ENCODE peak calls at places on chromosomes 3 and 15, in five cellular contexts. One of them, this sample, is unnamed.

GRCh38 chr3:20125912-20126311 is 60.1 kb downstream of the SGO1 start:
- DNase-seq in activated naive CD4-positive, alpha-beta T cell treated with anti-CD3 and anti-CD28 coated beads for 36 hours: no peak
- DNase-seq in activated T-cell treated with anti-CD3 and anti-CD28 coated beads, Interleukin-2, amount 50 U/mL, for 24 hours: no peak
- DNase-seq in NCI-H2227 treated with DMSO at 0.1 percent for 48 hours: no peak
- DNase-seq in stimulated activated CD8-positive, alpha-beta memory T cell treated with anti-CD3 and anti-CD28 coated beads, Interleukin-7, amount 100 ng/mL, for 1 hour: no peak
- DNase-seq in this sample: no peak

GRCh38 chr3:188839187-188839695 is 332.5 kb upstream of the TPRG1 start:
- DNase-seq in NCI-H2227 treated with DMSO at 0.1 percent for 48 hours: no peak
- DNase-seq in stimulated activated CD8-positive, alpha-beta memory T cell treated with anti-CD3 and anti-CD28 coated beads, Interleukin-7, amount 100 ng/mL, for 1 hour: no peak
- DNase-seq in activated naive CD4-positive, alpha-beta T cell treated with anti-CD3 and anti-CD28 coated beads for 36 hours: no peak
- DNase-seq in activated T-cell treated with anti-CD3 and anti-CD28 coated beads, Interleukin-2, amount 50 U/mL, for 24 hours: no peak
- DNase-seq in this sample: no peak

GRCh38 chr15:74170083-74170844 is 3.2 kb upstream of the ISLR start:
- DNase-seq in activated T-cell treated with anti-CD3 and anti-CD28 coated beads, Interleukin-2, amount 50 U/mL, for 24 hours: no peak
- DNase-seq in stimulated activated CD8-positive, alpha-beta memory T cell treated with anti-CD3 and anti-CD28 coated beads, Interleukin-7, amount 100 ng/mL, for 1 hour: no peak
- DNase-seq in NCI-H2227 treated with DMSO at 0.1 percent for 48 hours: no peak
- DNase-seq in activated naive CD4-positive, alpha-beta T cell treated with anti-CD3 and anti-CD28 coated beads for 36 hours: no peak
- DNase-seq in this sample: no peak

GRCh38 chr3:13684854-13685253 is 135.9 kb downstream of the FBLN2 start:
- DNase-seq in activated naive CD4-positive, alpha-beta T cell treated with anti-CD3 and anti-CD28 coated beads for 36 hours: no peak
- DNase-seq in NCI-H2227 treated with DMSO at 0.1 percent for 48 hours: no peak
- DNase-seq in stimulated activated CD8-positive, alpha-beta memory T cell treated with anti-CD3 and anti-CD28 coated beads, Interleukin-7, amount 100 ng/mL, for 1 hour: no peak
- DNase-seq in activated T-cell treated with anti-CD3 and anti-CD28 coated beads, Interleukin-2, amount 50 U/mL, for 24 hours: no peak
- DNase-seq in this sample: no peak

GRCh38 chr15:74489518-74490338 is 28.8 kb upstream of the UBL7 start:
- DNase-seq in activated naive CD4-positive, alpha-beta T cell treated with anti-CD3 and anti-CD28 coated beads for 36 hours: peak
- DNase-seq in activated T-cell treated with anti-CD3 and anti-CD28 coated beads, Interleukin-2, amount 50 U/mL, for 24 hours: peak
- DNase-seq in stimulated activated CD8-positive, alpha-beta memory T cell treated with anti-CD3 and anti-CD28 coated beads, Interleukin-7, amount 100 ng/mL, for 1 hour: peak
- DNase-seq in NCI-H2227 treated with DMSO at 0.1 percent for 48 hours: peak
- DNase-seq in this sample: peak

GRCh38 chr15:40466426-40467259 is 4.1 kb upstream of the CHST14 start:
- DNase-seq in activated T-cell treated with anti-CD3 and anti-CD28 coated beads, Interleukin-2, amount 50 U/mL, for 24 hours: no peak
- DNase-seq in stimulated activated CD8-positive, alpha-beta memory T cell treated with anti-CD3 and anti-CD28 coated beads, Interleukin-7, amount 100 ng/mL, for 1 hour: no peak
- DNase-seq in NCI-H2227 treated with DMSO at 0.1 percent for 48 hours: no peak
- DNase-seq in activated naive CD4-positive, alpha-beta T cell treated with anti-CD3 and anti-CD28 coated beads for 36 hours: no peak
- DNase-seq in this sample: no peak

GRCh38 chr15:79035111-79035601 is 55.4 kb downstream of the RASGRF1 start:
- DNase-seq in NCI-H2227 treated with DMSO at 0.1 percent for 48 hours: no peak
- DNase-seq in activated naive CD4-positive, alpha-beta T cell treated with anti-CD3 and anti-CD28 coated beads for 36 hours: no peak
- DNase-seq in stimulated activated CD8-positive, alpha-beta memory T cell treated with anti-CD3 and anti-CD28 coated beads, Interleukin-7, amount 100 ng/mL, for 1 hour: no peak
- DNase-seq in activated T-cell treated with anti-CD3 and anti-CD28 coated beads, Interleukin-2, amount 50 U/mL, for 24 hours: no peak
- DNase-seq in this sample: peak

GRCh38 chr3:170128977-170129431 is 52.5 kb downstream of the PHC3 start:
- DNase-seq in NCI-H2227 treated with DMSO at 0.1 percent for 48 hours: no peak
- DNase-seq in stimulated activated CD8-positive, alpha-beta memory T cell treated with anti-CD3 and anti-CD28 coated beads, Interleukin-7, amount 100 ng/mL, for 1 hour: no peak
- DNase-seq in activated T-cell treated with anti-CD3 and anti-CD28 coated beads, Interleukin-2, amount 50 U/mL, for 24 hours: no peak
- DNase-seq in activated naive CD4-positive, alpha-beta T cell treated with anti-CD3 and anti-CD28 coated beads for 36 hours: peak
- DNase-seq in this sample: peak

GRCh38 chr15:90851945-90852344 is 16.4 kb upstream of the FURIN start:
- DNase-seq in stimulated activated CD8-positive, alpha-beta memory T cell treated with anti-CD3 and anti-CD28 coated beads, Interleukin-7, amount 100 ng/mL, for 1 hour: no peak
- DNase-seq in activated naive CD4-positive, alpha-beta T cell treated with anti-CD3 and anti-CD28 coated beads for 36 hours: peak
- DNase-seq in NCI-H2227 treated with DMSO at 0.1 percent for 48 hours: no peak
- DNase-seq in activated T-cell treated with anti-CD3 and anti-CD28 coated beads, Interleukin-2, amount 50 U/mL, for 24 hours: peak
- DNase-seq in this sample: no peak

This sample was measured in EH.